ENCODE peak calls at places on chromosomes 7 and 10, in nine cellular contexts. One of them, this sample, is unnamed.

GRCh38 chr10:7084255-7085005 is 326.4 kb downstream of the SFMBT2 start:
- DNase-seq in EH: peak
- DNase-seq in testis: no peak
- DNase-seq in naive B cell: no peak
- DNase-seq in T-helper 1 cell: no peak
- DNase-seq in activated CD4-positive, alpha-beta T cell treated with anti-CD3 and anti-CD28 coated beads, Interleukin-2, amount 50 U/mL, for 24 hours: no peak
- DNase-seq in central memory CD8-positive, alpha-beta T cell: no peak
- DNase-seq in non-pigmented ciliary epithelial cell: no peak
- DNase-seq in retina: peak
- DNase-seq in this sample: no peak

GRCh38 chr7:19249281-19249680 is 104.1 kb upstream of the FERD3L start:
- DNase-seq in central memory CD8-positive, alpha-beta T cell: no peak
- DNase-seq in naive B cell: no peak
- DNase-seq in T-helper 1 cell: no peak
- DNase-seq in non-pigmented ciliary epithelial cell: no peak
- DNase-seq in testis: no peak
- DNase-seq in activated CD4-positive, alpha-beta T cell treated with anti-CD3 and anti-CD28 coated beads, Interleukin-2, amount 50 U/mL, for 24 hours: no peak
- DNase-seq in retina: no peak
- DNase-seq in EH: peak
- DNase-seq in this sample: no peak

GRCh38 chr7:23419160-23419559 is 51.1 kb downstream of the IGF2BP3 start:
- DNase-seq in EH: no peak
- DNase-seq in retina: no peak
- DNase-seq in central memory CD8-positive, alpha-beta T cell: no peak
- DNase-seq in naive B cell: no peak
- DNase-seq in testis: no peak
- DNase-seq in T-helper 1 cell: no peak
- DNase-seq in activated CD4-positive, alpha-beta T cell treated with anti-CD3 and anti-CD28 coated beads, Interleukin-2, amount 50 U/mL, for 24 hours: no peak
- DNase-seq in non-pigmented ciliary epithelial cell: no peak
- DNase-seq in this sample: no peak

GRCh38 chr7:74267756-74268565 is 13.8 kb upstream of the RFC2 start:
- DNase-seq in T-helper 1 cell: no peak
- DNase-seq in EH: peak
- DNase-seq in retina: no peak
- DNase-seq in testis: no peak
- DNase-seq in activated CD4-positive, alpha-beta T cell treated with anti-CD3 and anti-CD28 coated beads, Interleukin-2, amount 50 U/mL, for 24 hours: no peak
- DNase-seq in naive B cell: no peak
- DNase-seq in non-pigmented ciliary epithelial cell: no peak
- DNase-seq in central memory CD8-positive, alpha-beta T cell: no peak
- DNase-seq in this sample: no peak

GRCh38 chr10:119049361-119049760 is 19.8 kb downstream of the NANOS1 start:
- DNase-seq in non-pigmented ciliary epithelial cell: no peak
- DNase-seq in T-helper 1 cell: no peak
- DNase-seq in activated CD4-positive, alpha-beta T cell treated with anti-CD3 and anti-CD28 coated beads, Interleukin-2, amount 50 U/mL, for 24 hours: no peak
- DNase-seq in retina: no peak
- DNase-seq in testis: no peak
- DNase-seq in EH: no peak
- DNase-seq in naive B cell: no peak
- DNase-seq in central memory CD8-positive, alpha-beta T cell: no peak
- DNase-seq in this sample: no peak

GRCh38 chr7:157784114-157784835 is 447.5 kb downstream of the DNAJB6 start:
- DNase-seq in EH: no peak
- DNase-seq in non-pigmented ciliary epithelial cell: no peak
- DNase-seq in retina: peak
- DNase-seq in testis: no peak
- DNase-seq in naive B cell: no peak
- DNase-seq in activated CD4-positive, alpha-beta T cell treated with anti-CD3 and anti-CD28 coated beads, Interleukin-2, amount 50 U/mL, for 24 hours: no peak
- DNase-seq in T-helper 1 cell: no peak
- DNase-seq in central memory CD8-positive, alpha-beta T cell: no peak
- DNase-seq in this sample: no peak

GRCh38 chr7:46628389-46628788 is 707.3 kb upstream of the IGFBP3 start:
- DNase-seq in activated CD4-positive, alpha-beta T cell treated with anti-CD3 and anti-CD28 coated beads, Interleukin-2, amount 50 U/mL, for 24 hours: no peak
- DNase-seq in non-pigmented ciliary epithelial cell: no peak
- DNase-seq in EH: no peak
- DNase-seq in T-helper 1 cell: no peak
- DNase-seq in testis: no peak
- DNase-seq in naive B cell: no peak
- DNase-seq in central memory CD8-positive, alpha-beta T cell: no peak
- DNase-seq in retina: no peak
- DNase-seq in this sample: no peak

GRCh38 chr7:47576031-47576908 is 5.6 kb downstream of the TNS3 start:
- DNase-seq in naive B cell: no peak
- DNase-seq in non-pigmented ciliary epithelial cell: no peak
- DNase-seq in activated CD4-positive, alpha-beta T cell treated with anti-CD3 and anti-CD28 coated beads, Interleukin-2, amount 50 U/mL, for 24 hours: no peak
- DNase-seq in testis: peak
- DNase-seq in retina: no peak
- DNase-seq in T-helper 1 cell: no peak
- DNase-seq in EH: peak
- DNase-seq in central memory CD8-positive, alpha-beta T cell: no peak
- DNase-seq in this sample: no peak

GRCh38 chr7:142434666-142435174 is 176.9 kb upstream of the PRSS58 start:
- DNase-seq in EH: no peak
- DNase-seq in non-pigmented ciliary epithelial cell: no peak
- DNase-seq in activated CD4-positive, alpha-beta T cell treated with anti-CD3 and anti-CD28 coated beads, Interleukin-2, amount 50 U/mL, for 24 hours: no peak
- DNase-seq in naive B cell: no peak
- DNase-seq in T-helper 1 cell: no peak
- DNase-seq in central memory CD8-positive, alpha-beta T cell: no peak
- DNase-seq in testis: no peak
- DNase-seq in retina: no peak
- DNase-seq in this sample: no peak

GRCh38 chr7:69373171-69374035 is 224.9 kb upstream of the AUTS2 start:
- DNase-seq in naive B cell: no peak
- DNase-seq in non-pigmented ciliary epithelial cell: no peak
- DNase-seq in testis: no peak
- DNase-seq in retina: no peak
- DNase-seq in EH: peak
- DNase-seq in activated CD4-positive, alpha-beta T cell treated with anti-CD3 and anti-CD28 coated beads, Interleukin-2, amount 50 U/mL, for 24 hours: no peak
- DNase-seq in central memory CD8-positive, alpha-beta T cell: no peak
- DNase-seq in T-helper 1 cell: no peak
- DNase-seq in this sample: no peak

GRCh38 chr10:33276282-33276923 is 58.1 kb downstream of the NRP1 start:
- DNase-seq in naive B cell: no peak
- DNase-seq in activated CD4-positive, alpha-beta T cell treated with anti-CD3 and anti-CD28 coated beads, Interleukin-2, amount 50 U/mL, for 24 hours: no peak
- DNase-seq in T-helper 1 cell: no peak
- DNase-seq in EH: no peak
- DNase-seq in retina: no peak
- DNase-seq in non-pigmented ciliary epithelial cell: no peak
- DNase-seq in testis: no peak
- DNase-seq in central memory CD8-positive, alpha-beta T cell: no peak
- DNase-seq in this sample: no peak

GRCh38 chr7:47180268-47180826 is 401.6 kb downstream of the TNS3 start:
- DNase-seq in non-pigmented ciliary epithelial cell: peak
- DNase-seq in testis: peak
- DNase-seq in T-helper 1 cell: no peak
- DNase-seq in naive B cell: peak
- DNase-seq in central memory CD8-positive, alpha-beta T cell: no peak
- DNase-seq in EH: peak
- DNase-seq in activated CD4-positive, alpha-beta T cell treated with anti-CD3 and anti-CD28 coated beads, Interleukin-2, amount 50 U/mL, for 24 hours: no peak
- DNase-seq in retina: peak
- DNase-seq in this sample: no peak

GRCh38 chr7:138917771-138918170 is 63.4 kb downstream of the KIAA1549 start:
- DNase-seq in T-helper 1 cell: no peak
- DNase-seq in testis: no peak
- DNase-seq in activated CD4-positive, alpha-beta T cell treated with anti-CD3 and anti-CD28 coated beads, Interleukin-2, amount 50 U/mL, for 24 hours: no peak
- DNase-seq in naive B cell: no peak
- DNase-seq in retina: no peak
- DNase-seq in non-pigmented ciliary epithelial cell: no peak
- DNase-seq in central memory CD8-positive, alpha-beta T cell: no peak
- DNase-seq in EH: no peak
- DNase-seq in this sample: no peak

GRCh38 chr10:10914129-10914528 is 103.5 kb upstream of the CELF2 start:
- DNase-seq in activated CD4-positive, alpha-beta T cell treated with anti-CD3 and anti-CD28 coated beads, Interleukin-2, amount 50 U/mL, for 24 hours: no peak
- DNase-seq in naive B cell: no peak
- DNase-seq in T-helper 1 cell: no peak
- DNase-seq in testis: no peak
- DNase-seq in central memory CD8-positive, alpha-beta T cell: no peak
- DNase-seq in retina: no peak
- DNase-seq in EH: peak
- DNase-seq in non-pigmented ciliary epithelial cell: no peak
- DNase-seq in this sample: no peak

GRCh38 chr7:108034586-108034985 is 31.6 kb upstream of the LAMB1 start:
- DNase-seq in testis: no peak
- DNase-seq in retina: no peak
- DNase-seq in non-pigmented ciliary epithelial cell: no peak
- DNase-seq in central memory CD8-positive, alpha-beta T cell: no peak
- DNase-seq in activated CD4-positive, alpha-beta T cell treated with anti-CD3 and anti-CD28 coated beads, Interleukin-2, amount 50 U/mL, for 24 hours: no peak
- DNase-seq in naive B cell: no peak
- DNase-seq in T-helper 1 cell: no peak
- DNase-seq in EH: no peak
- DNase-seq in this sample: no peak

GRCh38 chr10:112271982-112272381 is 11.2 kb upstream of the TECTB start:
- DNase-seq in activated CD4-positive, alpha-beta T cell treated with anti-CD3 and anti-CD28 coated beads, Interleukin-2, amount 50 U/mL, for 24 hours: no peak
- DNase-seq in non-pigmented ciliary epithelial cell: peak
- DNase-seq in T-helper 1 cell: no peak
- DNase-seq in EH: peak
- DNase-seq in testis: no peak
- DNase-seq in central memory CD8-positive, alpha-beta T cell: no peak
- DNase-seq in retina: no peak
- DNase-seq in naive B cell: no peak
- DNase-seq in this sample: no peak

GRCh38 chr7:22441157-22441556 is 58.8 kb downstream of the STEAP1B start:
- DNase-seq in T-helper 1 cell: no peak
- DNase-seq in EH: no peak
- DNase-seq in retina: no peak
- DNase-seq in non-pigmented ciliary epithelial cell: no peak
- DNase-seq in testis: no peak
- DNase-seq in activated CD4-positive, alpha-beta T cell treated with anti-CD3 and anti-CD28 coated beads, Interleukin-2, amount 50 U/mL, for 24 hours: no peak
- DNase-seq in central memory CD8-positive, alpha-beta T cell: no peak
- DNase-seq in naive B cell: no peak
- DNase-seq in this sample: no peak

GRCh38 chr7:157997991-157998505 is 589.6 kb downstream of the PTPRN2 start:
- DNase-seq in activated CD4-positive, alpha-beta T cell treated with anti-CD3 and anti-CD28 coated beads, Interleukin-2, amount 50 U/mL, for 24 hours: no peak
- DNase-seq in naive B cell: no peak
- DNase-seq in central memory CD8-positive, alpha-beta T cell: no peak
- DNase-seq in retina: no peak
- DNase-seq in testis: no peak
- DNase-seq in EH: no peak
- DNase-seq in non-pigmented ciliary epithelial cell: no peak
- DNase-seq in T-helper 1 cell: no peak
- DNase-seq in this sample: no peak

GRCh38 chr10:13158401-13158800 is 3.0 kb upstream of the MCM10 start:
- DNase-seq in naive B cell: no peak
- DNase-seq in activated CD4-positive, alpha-beta T cell treated with anti-CD3 and anti-CD28 coated beads, Interleukin-2, amount 50 U/mL, for 24 hours: no peak
- DNase-seq in central memory CD8-positive, alpha-beta T cell: no peak
- DNase-seq in T-helper 1 cell: no peak
- DNase-seq in non-pigmented ciliary epithelial cell: no peak
- DNase-seq in EH: peak
- DNase-seq in testis: peak
- DNase-seq in retina: peak
- DNase-seq in this sample: peak

GRCh38 chr10:48476279-48476982 is 128.4 kb downstream of the ARHGAP22 start:
- DNase-seq in activated CD4-positive, alpha-beta T cell treated with anti-CD3 and anti-CD28 coated beads, Interleukin-2, amount 50 U/mL, for 24 hours: no peak
- DNase-seq in central memory CD8-positive, alpha-beta T cell: no peak
- DNase-seq in T-helper 1 cell: no peak
- DNase-seq in non-pigmented ciliary epithelial cell: no peak
- DNase-seq in testis: no peak
- DNase-seq in retina: no peak
- DNase-seq in EH: no peak
- DNase-seq in naive B cell: no peak
- DNase-seq in this sample: no peak

GRCh38 chr7:7662527-7662926 is 22.0 kb downstream of the UMAD1 start:
- DNase-seq in activated CD4-positive, alpha-beta T cell treated with anti-CD3 and anti-CD28 coated beads, Interleukin-2, amount 50 U/mL, for 24 hours: no peak
- DNase-seq in non-pigmented ciliary epithelial cell: no peak
- DNase-seq in testis: no peak
- DNase-seq in EH: no peak
- DNase-seq in central memory CD8-positive, alpha-beta T cell: no peak
- DNase-seq in naive B cell: no peak
- DNase-seq in T-helper 1 cell: no peak
- DNase-seq in retina: peak
- DNase-seq in this sample: no peak

GRCh38 chr7:117673367-117673766 is 193.5 kb downstream of the CFTR start:
- DNase-seq in central memory CD8-positive, alpha-beta T cell: no peak
- DNase-seq in T-helper 1 cell: no peak
- DNase-seq in EH: no peak
- DNase-seq in non-pigmented ciliary epithelial cell: no peak
- DNase-seq in testis: peak
- DNase-seq in naive B cell: no peak
- DNase-seq in retina: peak
- DNase-seq in activated CD4-positive, alpha-beta T cell treated with anti-CD3 and anti-CD28 coated beads, Interleukin-2, amount 50 U/mL, for 24 hours: no peak
- DNase-seq in this sample: no peak

GRCh38 chr7:111012799-111013675 is 77.9 kb upstream of the LRRN3 start:
- DNase-seq in retina: no peak
- DNase-seq in central memory CD8-positive, alpha-beta T cell: no peak
- DNase-seq in non-pigmented ciliary epithelial cell: no peak
- DNase-seq in T-helper 1 cell: no peak
- DNase-seq in naive B cell: peak
- DNase-seq in testis: no peak
- DNase-seq in activated CD4-positive, alpha-beta T cell treated with anti-CD3 and anti-CD28 coated beads, Interleukin-2, amount 50 U/mL, for 24 hours: no peak
- DNase-seq in EH: no peak
- DNase-seq in this sample: peak

GRCh38 chr7:112556633-112557032 is 75.8 kb downstream of the LSMEM1 start:
- DNase-seq in T-helper 1 cell: no peak
- DNase-seq in testis: no peak
- DNase-seq in activated CD4-positive, alpha-beta T cell treated with anti-CD3 and anti-CD28 coated beads, Interleukin-2, amount 50 U/mL, for 24 hours: no peak
- DNase-seq in non-pigmented ciliary epithelial cell: no peak
- DNase-seq in retina: no peak
- DNase-seq in central memory CD8-positive, alpha-beta T cell: no peak
- DNase-seq in EH: no peak
- DNase-seq in naive B cell: no peak
- DNase-seq in this sample: no peak

GRCh38 chr7:135562720-135563119 is 5.0 kb downstream of the NUP205 start:
- DNase-seq in central memory CD8-positive, alpha-beta T cell: no peak
- DNase-seq in non-pigmented ciliary epithelial cell: no peak
- DNase-seq in T-helper 1 cell: no peak
- DNase-seq in retina: no peak
- DNase-seq in EH: no peak
- DNase-seq in naive B cell: no peak
- DNase-seq in testis: no peak
- DNase-seq in activated CD4-positive, alpha-beta T cell treated with anti-CD3 and anti-CD28 coated beads, Interleukin-2, amount 50 U/mL, for 24 hours: no peak
- DNase-seq in this sample: no peak

GRCh38 chr10:112375721-112376577 is 2.0 kb downstream of the ACSL5 start:
- DNase-seq in non-pigmented ciliary epithelial cell: no peak
- DNase-seq in T-helper 1 cell: no peak
- DNase-seq in naive B cell: peak
- DNase-seq in EH: peak
- DNase-seq in retina: no peak
- DNase-seq in testis: peak
- DNase-seq in central memory CD8-positive, alpha-beta T cell: peak
- DNase-seq in activated CD4-positive, alpha-beta T cell treated with anti-CD3 and anti-CD28 coated beads, Interleukin-2, amount 50 U/mL, for 24 hours: peak
- DNase-seq in this sample: peak

GRCh38 chr10:111037868-111038267 is 39.0 kb upstream of the ADRA2A start:
- DNase-seq in activated CD4-positive, alpha-beta T cell treated with anti-CD3 and anti-CD28 coated beads, Interleukin-2, amount 50 U/mL, for 24 hours: no peak
- DNase-seq in non-pigmented ciliary epithelial cell: no peak
- DNase-seq in retina: no peak
- DNase-seq in T-helper 1 cell: no peak
- DNase-seq in naive B cell: no peak
- DNase-seq in EH: no peak
- DNase-seq in central memory CD8-positive, alpha-beta T cell: no peak
- DNase-seq in testis: no peak
- DNase-seq in this sample: no peak

GRCh38 chr10:11869743-11870460 is 46.7 kb downstream of the PROSER2 start:
- DNase-seq in central memory CD8-positive, alpha-beta T cell: no peak
- DNase-seq in testis: peak
- DNase-seq in retina: peak
- DNase-seq in EH: peak
- DNase-seq in T-helper 1 cell: no peak
- DNase-seq in naive B cell: no peak
- DNase-seq in activated CD4-positive, alpha-beta T cell treated with anti-CD3 and anti-CD28 coated beads, Interleukin-2, amount 50 U/mL, for 24 hours: no peak
- DNase-seq in non-pigmented ciliary epithelial cell: no peak
- DNase-seq in this sample: no peak

GRCh38 chr10:45555789-45556188 is 116.8 kb downstream of the ZFAND4 start:
- DNase-seq in retina: no peak
- DNase-seq in naive B cell: no peak
- DNase-seq in activated CD4-positive, alpha-beta T cell treated with anti-CD3 and anti-CD28 coated beads, Interleukin-2, amount 50 U/mL, for 24 hours: no peak
- DNase-seq in non-pigmented ciliary epithelial cell: no peak
- DNase-seq in T-helper 1 cell: no peak
- DNase-seq in central memory CD8-positive, alpha-beta T cell: no peak
- DNase-seq in testis: no peak
- DNase-seq in EH: no peak
- DNase-seq in this sample: no peak

GRCh38 chr7:29539471-29539870 is 24.2 kb upstream of the PRR15 start:
- DNase-seq in testis: no peak
- DNase-seq in non-pigmented ciliary epithelial cell: no peak
- DNase-seq in retina: no peak
- DNase-seq in T-helper 1 cell: no peak
- DNase-seq in activated CD4-positive, alpha-beta T cell treated with anti-CD3 and anti-CD28 coated beads, Interleukin-2, amount 50 U/mL, for 24 hours: no peak
- DNase-seq in central memory CD8-positive, alpha-beta T cell: no peak
- DNase-seq in EH: no peak
- DNase-seq in naive B cell: no peak
- DNase-seq in this sample: no peak

GRCh38 chr7:78770422-78771410 is 682.8 kb downstream of the MAGI2 start:
- DNase-seq in testis: no peak
- DNase-seq in non-pigmented ciliary epithelial cell: no peak
- DNase-seq in EH: peak
- DNase-seq in activated CD4-positive, alpha-beta T cell treated with anti-CD3 and anti-CD28 coated beads, Interleukin-2, amount 50 U/mL, for 24 hours: no peak
- DNase-seq in retina: peak
- DNase-seq in central memory CD8-positive, alpha-beta T cell: no peak
- DNase-seq in T-helper 1 cell: no peak
- DNase-seq in naive B cell: no peak
- DNase-seq in this sample: no peak

This sample was measured in T-helper 2 cell.